ENCODE peak calls at places on chromosomes 2 and 18, in six cellular contexts. X is CD4-positive, CD25-positive, alpha-beta regulatory T cell; E is adrenal gland; Z is endothelial cell of umbilical vein; V is right atrium auricular region; O is left ventricle myocardium inferior. N is an unnamed sample.
A peak's percentile ranks its signal among the peaks of the same experiment; 100 is the strongest.

GRCh38 chr2:121006783-121007489 is 271.3 kb downstream of the GLI2 start:
- DNase-seq in Z (no peak), E (no peak), V (peak; percentile 49), X (no peak), O (no peak), N (no peak)

GRCh38 chr2:161625314-161625919 is 1.2 kb downstream of the SLC4A10 start:
- DNase-seq in Z (no peak), X (no peak), E (no peak), O (no peak), V (no peak), N (no peak)

GRCh38 chr2:207530160-207531023 is 630 bp downstream of the CREB1 start:
- DNase-seq in X (peak; percentile 49), V (no peak), Z (peak; percentile 60), E (peak; percentile 62), O (peak; percentile 41), N (peak; percentile 46)

GRCh38 chr2:10208736-10209135 is 86.2 kb downstream of the RRM2 start:
- DNase-seq in X (no peak), E (no peak), V (no peak), O (no peak), Z (no peak), N (no peak)

GRCh38 chr2:60355849-60356261 is 197.6 kb downstream of the BCL11A start:
- DNase-seq in Z (no peak), O (no peak), X (no peak), E (no peak), V (no peak), N (no peak)

GRCh38 chr2:128291161-128291843 is 27.4 kb downstream of the HS6ST1 start:
- DNase-seq in O (no peak), E (peak; percentile 59), X (no peak), V (no peak), Z (no peak), N (no peak)

GRCh38 chr2:75491129-75491753 is 69.5 kb downstream of the EVA1A start:
- DNase-seq in V (no peak), O (no peak), E (no peak), X (no peak), Z (no peak), N (no peak)

GRCh38 chr2:172283476-172283875 is 143.9 kb upstream of the ITGA6 start:
- DNase-seq in X (no peak), O (no peak), E (no peak), V (no peak), Z (peak; percentile 26), N (no peak)

GRCh38 chr2:178380763-178381162 is 70.2 kb downstream of the PRKRA start:
- DNase-seq in V (no peak), E (no peak), Z (no peak), X (no peak), O (no peak), N (no peak)

GRCh38 chr2:236745420-236746210 is 176.0 kb downstream of the ACKR3 start:
- DNase-seq in V (no peak), O (no peak), Z (no peak), E (no peak), X (no peak), N (peak; percentile 25)

GRCh38 chr2:196131949-196132925 is 39.1 kb downstream of the STK17B start:
- DNase-seq in Z (no peak), E (no peak), X (no peak), O (no peak), V (no peak), N (no peak)

GRCh38 chr2:98502556-98503335 is 58.1 kb downstream of the INPP4A start:
- DNase-seq in V (peak; percentile 47), O (no peak), Z (peak; percentile 69), E (no peak), X (no peak), N (peak; percentile 86)

GRCh38 chr2:95325026-95325425 is 27.9 kb downstream of the KCNIP3 start:
- DNase-seq in V (no peak), X (no peak), O (no peak), Z (no peak), E (no peak), N (no peak)

GRCh38 chr2:234512884-234513669 is 16.2 kb upstream of the ARL4C start:
- DNase-seq in O (no peak), X (no peak), Z (peak; percentile 14), V (no peak), E (no peak), N (peak; percentile 64)

GRCh38 chr2:71930073-71930681 is 217.5 kb downstream of the CYP26B1 start:
- DNase-seq in V (no peak), Z (no peak), X (no peak), E (no peak), O (no peak), N (no peak)

GRCh38 chr2:202965810-202966454 is 48.7 kb upstream of the NBEAL1 start:
- DNase-seq in Z (peak; percentile 15), E (peak; percentile 26), X (no peak), V (no peak), O (no peak), N (peak; percentile 80)

GRCh38 chr2:119202610-119203351 is 20.9 kb upstream of the STEAP3 start:
- DNase-seq in Z (no peak), X (no peak), O (no peak), V (no peak), E (no peak), N (no peak)

GRCh38 chr2:9336534-9337354 is 86.6 kb downstream of the ITGB1BP1 start:
- DNase-seq in E (peak; percentile 40), V (no peak), O (no peak), X (no peak), Z (peak; percentile 82), N (peak; percentile 94)

GRCh38 chr2:8636691-8637636 is 44.9 kb upstream of the ID2 start:
- DNase-seq in Z (no peak), E (no peak), X (no peak), O (no peak), V (no peak), N (peak; percentile 56)

GRCh38 chr2:157375384-157375783 is 49.8 kb upstream of the ERMN start:
- DNase-seq in X (no peak), V (no peak), O (no peak), E (no peak), Z (no peak), N (no peak)

GRCh38 chr2:16948073-16948472 is 282.4 kb upstream of the CYRIA start:
- DNase-seq in O (no peak), Z (no peak), E (no peak), V (no peak), X (no peak), N (no peak)

GRCh38 chr18:32910694-32911296 is 138.0 kb upstream of the KLHL14 start:
- DNase-seq in Z (no peak), E (no peak), O (no peak), X (no peak), V (no peak), N (peak; percentile 29)

GRCh38 chr2:241443486-241444223 is 64.7 kb downstream of the STK25 start:
- DNase-seq in X (peak; percentile 53), V (no peak), O (peak; percentile 27), Z (no peak), E (no peak), N (peak; percentile 25)

GRCh38 chr2:43025709-43026290 is 200.6 kb downstream of the ZFP36L2 start:
- DNase-seq in V (no peak), O (no peak), E (no peak), X (no peak), Z (no peak), N (no peak)

GRCh38 chr2:109318150-109318948 is 189.3 kb downstream of the SH3RF3 start:
- DNase-seq in X (no peak), O (peak; percentile 86), V (peak; percentile 92), Z (no peak), E (peak; percentile 73), N (peak; percentile 92)

GRCh38 chr2:121285077-121285449 is at the start of gene TFCP2L1:
- DNase-seq in X (no peak), O (no peak), Z (no peak), V (no peak), E (no peak), N (peak; percentile 4)

GRCh38 chr2:147182260-147182659 is 662.6 kb upstream of the ACVR2A start:
- DNase-seq in V (no peak), X (peak; percentile 4), E (no peak), Z (no peak), O (no peak), N (peak; percentile 16)

GRCh38 chr18:57737661-57738060 is 65.5 kb downstream of the ATP8B1 start:
- DNase-seq in E (peak; percentile 87), V (peak; percentile 88), O (peak; percentile 49), Z (no peak), X (no peak), N (no peak)

GRCh38 chr18:26963292-26963691 is 97.8 kb upstream of the AQP4 start:
- DNase-seq in X (no peak), V (no peak), Z (no peak), E (no peak), O (no peak), N (peak; percentile 13)

GRCh38 chr2:38223256-38223655 is 147.3 kb upstream of the CYP1B1 start:
- DNase-seq in O (no peak), X (no peak), V (no peak), Z (no peak), E (no peak), N (no peak)

GRCh38 chr2:207416936-207417718 is 112.6 kb upstream of the CREB1 start:
- DNase-seq in V (no peak), O (no peak), Z (no peak), E (no peak), X (no peak), N (no peak)

GRCh38 chr2:163182764-163183354 is 344.3 kb upstream of the KCNH7 start:
- DNase-seq in E (no peak), O (no peak), Z (peak; percentile 35), X (no peak), V (no peak), N (peak; percentile 44)

GRCh38 chr18:61893304-61893970 is 630 bp upstream of the RNF152 start:
- DNase-seq in O (peak; percentile 59), V (no peak), E (peak; percentile 58), X (no peak), Z (peak; percentile 68), N (peak; percentile 47)

GRCh38 chr2:2399390-2399789 is 68.3 kb upstream of the MYT1L start:
- DNase-seq in Z (no peak), X (no peak), O (no peak), V (no peak), E (no peak), N (no peak)
- H3K9me3 ChIP-seq in Z (peaks cover 6% of the 10 kb centered on the region), X (no peaks in the 10 kb centered on the region), O (peaks cover 8% of the 10 kb centered on the region), V (no peaks in the 10 kb centered on the region), E (no peaks in the 10 kb centered on the region), N (no peaks in the 10 kb centered on the region)

DNA sequence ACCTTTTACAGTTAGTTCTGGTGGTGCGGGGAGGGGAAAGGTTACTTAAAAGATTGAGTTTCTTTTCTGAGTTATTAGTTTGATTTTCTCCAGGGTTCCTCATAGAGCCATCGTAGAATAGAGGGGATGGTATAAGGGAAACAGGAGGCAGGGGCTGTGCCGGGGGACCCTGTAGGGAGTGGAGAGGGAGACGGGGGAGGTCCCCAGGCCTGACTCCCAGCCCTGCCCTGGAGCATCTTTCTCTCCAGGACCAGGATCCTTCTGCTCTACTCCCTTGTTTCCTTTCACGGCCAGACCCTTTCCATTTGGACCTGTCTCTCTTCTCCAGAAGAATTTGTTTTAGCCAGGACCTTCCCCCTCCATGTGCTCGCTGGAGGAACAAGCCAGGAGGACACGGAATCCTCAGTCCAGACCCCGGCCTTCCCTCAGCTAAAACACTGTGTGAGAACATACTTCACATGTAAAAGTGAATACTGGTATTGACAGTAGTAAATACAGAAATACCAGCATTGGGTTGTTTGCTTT is 35.4 kb downstream of the DGKD start:
- DNase-seq in X (no peak), O (no peak), V (no peak), Z (no peak), E (no peak), N (no peak)
- H3K9me3 ChIP-seq in X (no peaks in the 10 kb centered on the region), O (no peaks in the 10 kb centered on the region), V (no peaks in the 10 kb centered on the region), Z (no peaks in the 10 kb centered on the region), E (no peaks in the 10 kb centered on the region), N (no peaks in the 10 kb centered on the region)

GRCh38 chr2:2640371-2640770 is 309.3 kb upstream of the MYT1L start:
- DNase-seq in X (no peak), V (peak; percentile 42), E (no peak), O (no peak), Z (no peak), N (no peak)
- H3K9me3 ChIP-seq in X (no peaks in the 10 kb centered on the region), V (no peaks in the 10 kb centered on the region), E (no peaks in the 10 kb centered on the region), O (no peaks in the 10 kb centered on the region), Z (peaks cover 11% of the 10 kb centered on the region), N (no peaks in the 10 kb centered on the region)

GRCh38 chr18:79724299-79725080 is 44.9 kb downstream of the CTDP1 start:
- DNase-seq in X (no peak), V (no peak), O (no peak), Z (no peak), E (no peak), N (no peak)
- H3K9me3 ChIP-seq in X (peaks cover 2% of the 10 kb centered on the region), V (no peaks in the 10 kb centered on the region), O (no peaks in the 10 kb centered on the region), Z (no peaks in the 10 kb centered on the region), E (no peaks in the 10 kb centered on the region), N (no peaks in the 10 kb centered on the region)

N was measured in cardiac muscle cell.